ENCODE peak calls at places on chromosomes 16 and 17, in four cellular contexts. L is lung microvascular endothelial cell, B is smooth muscle cell of the brain vasculature, E is NCI-H82. I is an unnamed sample.

GRCh38 chr17:59425085-59425901 is 93.8 kb downstream of the YPEL2 start:
- DNase-seq in L (peak), B (no peak), E (no peak), I (no peak)

GRCh38 chr17:38563362-38564253 is 42.1 kb downstream of the SRCIN1 start:
- DNase-seq in L (no peak), B (no peak), E (peak), I (no peak)

GRCh38 chr17:7560172-7561027 is 1.3 kb upstream of the SENP3 start:
- DNase-seq in L (peak), B (no peak), E (peak), I (no peak)

GRCh38 chr17:47966079-47966519 is 4.8 kb upstream of the CDK5RAP3 start:
- DNase-seq in L (no peak), B (no peak), E (no peak), I (no peak)

GRCh38 chr16:66937725-66938337 is 2.5 kb downstream of the CES2 start:
- DNase-seq in L (no peak), B (no peak), E (no peak), I (no peak)

GRCh38 chr17:75078097-75079022 is 9.4 kb upstream of the SLC16A5 start:
- DNase-seq in L (peak), B (no peak), E (no peak), I (peak)

GRCh38 chr17:78973196-78973595 is 6.5 kb downstream of the LGALS3BP start:
- DNase-seq in L (no peak), B (no peak), E (no peak), I (no peak)

GRCh38 chr16:1043831-1044514 is 28.6 kb upstream of the SSTR5 start:
- DNase-seq in L (no peak), B (no peak), E (no peak), I (no peak)

GRCh38 chr17:74478369-74479100 is 12.1 kb downstream of the CD300A start:
- DNase-seq in L (no peak), B (no peak), E (no peak), I (no peak)

GRCh38 chr17:6800422-6801027 is 24.5 kb downstream of the FBXO39 start:
- DNase-seq in L (no peak), B (no peak), E (no peak), I (no peak)

GRCh38 chr16:87581867-87582220 is 20.5 kb upstream of the JPH3 start:
- DNase-seq in L (peak), B (peak), E (no peak), I (peak)

GRCh38 chr17:81244358-81245023 is 5.4 kb downstream of the NDUFAF8 start:
- DNase-seq in L (no peak), B (no peak), E (no peak), I (no peak)

GRCh38 chr17:17774009-17774881 is 62.5 kb downstream of the SREBF1 start:
- DNase-seq in L (peak), B (no peak), E (no peak), I (no peak)

GRCh38 chr16:64391009-64391663 is 730.7 kb downstream of the CDH11 start:
- DNase-seq in L (no peak), B (peak), E (no peak), I (no peak)

GRCh38 chr17:8101721-8102120 is 14.2 kb upstream of the ALOX12B start:
- DNase-seq in L (no peak), B (no peak), E (no peak), I (no peak)

GRCh38 chr17:77944390-77945222 is 13.9 kb upstream of the TNRC6C start:
- DNase-seq in L (no peak), B (no peak), E (peak), I (no peak)